ENCODE peak calls at places on chromosomes 2 and 18, in seven cellular contexts. P, Q, G, H, F, U and W are unnamed samples. For H3K27me3, the result is how much of the 10 kb centered on the place peaks cover.

GRCh38 chr2:12284487-12284886 is 432.2 kb upstream of the TRIB2 start:
- DNase-seq in P (peak), Q (no peak), G (no peak), H (no peak), F (no peak), U (no peak), W (no peak)

GRCh38 chr2:119174216-119174992 is 15.9 kb upstream of the C1QL2 start:
- DNase-seq in P (peak), Q (peak), G (no peak), H (peak), F (peak), U (peak), W (no peak)

GRCh38 chr2:70525032-70525431 is 28.6 kb downstream of the TGFA start:
- DNase-seq in P (no peak), Q (no peak), G (no peak), H (no peak), F (no peak), U (no peak), W (no peak)

GRCh38 chr2:2405780-2406179 is 74.7 kb upstream of the MYT1L start:
- DNase-seq in P (no peak), Q (no peak), G (no peak), H (no peak), F (no peak), U (no peak), W (no peak)

GRCh38 chr2:146128216-146128615 is 1608.3 kb upstream of the ZEB2 start:
- DNase-seq in P (no peak), Q (no peak), G (no peak), H (no peak), F (no peak), U (no peak), W (no peak)

GRCh38 chr2:204086167-204086566 is 149.6 kb downstream of the ICOS start:
- DNase-seq in P (no peak), Q (no peak), G (no peak), H (no peak), F (no peak), U (no peak), W (no peak)

GRCh38 chr2:88068044-88068443 is 419 bp downstream of the SMYD1 start:
- DNase-seq in P (no peak), Q (no peak), G (no peak), H (no peak), F (no peak), U (no peak), W (no peak)

GRCh38 chr2:79670198-79670597 is 157.3 kb downstream of the CTNNA2 start:
- DNase-seq in P (no peak), Q (no peak), G (no peak), H (peak), F (peak), U (no peak), W (no peak)

GRCh38 chr18:48565105-48565504 is 26.3 kb downstream of the CTIF start:
- DNase-seq in P (no peak), Q (no peak), G (no peak), H (no peak), F (no peak), U (no peak), W (no peak)

GRCh38 chr2:135091681-135092080 is 39.6 kb downstream of the RAB3GAP1 start:
- DNase-seq in P (no peak), Q (no peak), G (no peak), H (no peak), F (no peak), U (no peak), W (no peak)

GRCh38 chr2:133576714-133577113 is 8.5 kb upstream of the NCKAP5 start:
- DNase-seq in P (no peak), Q (no peak), G (no peak), H (no peak), F (no peak), U (no peak), W (no peak)

GRCh38 chr2:72036173-72036545 is 111.5 kb downstream of the CYP26B1 start:
- DNase-seq in P (no peak), Q (peak), G (no peak), H (no peak), F (no peak), U (no peak), W (no peak)

GRCh38 chr18:62751341-62751821 is 36.0 kb downstream of the PHLPP1 start:
- DNase-seq in P (peak), Q (no peak), G (no peak), H (peak), F (no peak), U (no peak), W (no peak)

GRCh38 chr2:218569038-218569431 is 396 bp downstream of the CNOT9 start:
- DNase-seq in P (peak), Q (peak), G (no peak), H (peak), F (peak), U (peak), W (no peak)

GRCh38 chr2:132721938-132722337 is 51.9 kb upstream of the LYPD1 start:
- DNase-seq in P (no peak), Q (no peak), G (no peak), H (no peak), F (no peak), U (no peak), W (no peak)

GRCh38 chr2:39913648-39914456 is 134.8 kb upstream of the THUMPD2 start:
- DNase-seq in P (peak), Q (peak), G (no peak), H (peak), F (no peak), U (no peak), W (peak)

GRCh38 chr2:208265371-208265806 is 666 bp upstream of the PIKFYVE start:
- DNase-seq in P (no peak), Q (peak), G (no peak), H (peak), F (no peak), U (peak), W (no peak)

DNA sequence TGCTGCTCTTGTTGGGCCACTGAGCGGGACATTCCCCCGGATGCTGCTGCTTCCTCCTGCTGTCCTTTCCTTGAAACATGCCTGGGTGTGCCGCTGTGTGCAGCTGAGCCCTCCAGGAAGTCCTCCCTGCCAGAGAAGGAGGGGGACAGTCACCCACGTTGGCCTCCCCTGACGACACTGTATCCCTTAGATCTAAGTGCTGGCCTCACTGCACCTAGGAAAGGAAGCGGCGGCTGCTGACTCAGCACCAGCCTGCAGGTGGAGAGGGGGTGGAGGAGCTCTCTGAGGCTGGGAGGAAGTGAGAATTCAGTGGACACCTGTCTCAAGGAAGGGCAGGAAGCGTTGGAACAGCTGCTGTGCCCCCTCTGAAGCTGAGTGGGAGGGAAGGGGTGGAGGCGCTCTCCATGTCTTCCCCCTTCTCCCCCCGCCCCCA is 239.8 kb downstream of the HAUS1 start:
- DNase-seq in P (no peak), Q (no peak), G (no peak), H (no peak), F (no peak), U (peak), W (no peak)
- H3K4me3 ChIP-seq in P (no peak), Q (no peak), G (no peak), H (no peak), F (no peak), U (no peak), W (no peak)

DNA sequence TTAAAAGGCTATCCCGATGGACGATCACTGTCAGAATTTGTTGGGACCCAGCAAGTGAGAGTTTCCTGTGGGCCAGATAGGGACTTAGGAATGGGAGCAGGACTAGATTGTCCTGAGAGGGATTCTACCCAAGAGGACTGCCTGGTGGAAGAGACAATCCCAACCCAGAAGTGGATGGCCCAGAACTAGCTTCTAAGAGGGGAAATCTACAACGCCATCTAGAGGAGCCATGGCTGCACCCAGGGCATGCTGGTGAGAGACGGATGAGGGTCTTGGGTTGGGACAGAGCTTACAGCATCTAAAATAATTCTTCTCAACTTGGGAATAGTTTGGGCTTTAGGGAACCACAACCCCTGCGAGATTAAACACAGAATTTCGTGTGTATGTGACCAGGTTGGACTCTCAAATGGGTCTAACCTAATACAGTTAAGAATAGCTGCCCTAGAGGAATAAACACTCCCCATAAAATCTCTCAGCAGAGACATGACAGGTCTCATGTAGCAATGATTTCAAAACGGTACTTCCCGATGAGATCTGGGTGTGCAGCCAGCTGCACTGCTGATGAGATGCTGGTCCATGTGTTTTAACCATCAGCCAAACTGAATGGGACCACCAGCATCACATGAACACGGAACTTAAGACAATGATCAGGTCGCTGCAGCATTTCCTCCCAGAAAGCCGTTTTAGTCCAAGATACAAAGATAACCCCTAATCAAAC is 50.8 kb downstream of the CCBE1 start:
- DNase-seq in P (peak), Q (no peak), G (no peak), H (no peak), F (no peak), U (no peak), W (no peak)
- TF ChIP-seq CTCF in P (no peak), Q (peak), G (no peak), H (peak), F (no peak), U (no peak), W (peak)

DNA sequence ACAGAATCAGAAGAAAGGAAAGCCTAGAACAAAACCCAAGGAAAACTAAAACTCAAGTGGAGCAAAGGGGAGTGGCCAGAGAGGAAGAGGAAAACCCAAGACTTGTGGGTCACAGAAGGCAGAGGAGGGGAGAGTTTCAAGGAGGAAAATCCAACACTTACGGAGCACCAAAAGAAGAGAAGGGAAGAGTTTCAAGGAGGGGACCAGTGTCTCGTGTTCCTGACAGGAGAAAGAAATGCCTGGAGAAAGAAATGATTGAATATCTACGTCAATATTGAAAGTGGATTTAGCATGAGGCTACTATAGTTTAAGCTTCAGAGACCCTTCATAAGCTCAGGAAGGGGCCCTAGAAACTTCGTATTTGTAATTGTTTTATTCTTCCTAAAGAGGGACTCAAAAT is 1.4 kb upstream of the MFSD6 start:
- DNase-seq in P (no peak), Q (no peak), G (no peak), H (no peak), F (no peak), U (no peak), W (no peak)
- H3K27me3 ChIP-seq in P (under half), Q (under half), G (under half), H (half or more), F (under half), U (under half), W (under half)

GRCh38 chr18:58493516-58494253 is 135.2 kb downstream of the ALPK2 start:
- DNase-seq in P (peak), Q (peak), G (peak), H (peak), F (no peak), U (peak), W (peak)
- H3K4me3 ChIP-seq in P (peak), Q (peak), G (peak), H (no peak), F (no peak), U (no peak), W (no peak)

DNA sequence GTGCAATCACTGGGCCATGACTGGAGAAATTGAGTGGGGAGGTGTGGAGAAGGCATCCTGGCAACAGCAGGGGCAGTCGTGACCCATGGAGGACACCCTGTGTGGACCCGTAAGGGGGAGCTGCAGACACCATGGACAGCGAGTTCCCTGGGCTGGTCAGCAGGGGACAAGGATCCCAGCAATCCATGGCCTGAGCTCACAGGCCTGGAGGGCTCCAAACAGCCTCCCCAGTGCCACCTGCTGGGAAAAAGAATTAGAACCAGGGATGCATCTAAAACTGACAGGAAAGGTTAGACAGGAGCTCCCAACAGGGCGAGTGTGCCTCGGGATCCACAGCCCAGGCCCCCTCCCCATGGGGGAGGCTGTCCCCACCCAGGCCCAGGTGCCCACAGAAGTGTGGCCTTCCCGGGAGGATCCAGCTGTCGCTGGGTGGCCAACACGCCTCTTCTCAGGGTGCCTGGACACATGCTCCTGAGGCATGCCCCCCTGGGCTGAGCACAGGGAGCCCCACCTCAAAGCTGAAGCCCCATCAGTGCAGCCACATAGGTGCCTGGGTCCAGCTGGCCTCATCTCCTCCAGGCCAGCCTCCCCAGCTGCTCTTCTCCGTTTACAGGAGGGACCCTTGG is 20.5 kb upstream of the KIF1A start:
- DNase-seq in P (peak), Q (peak), G (no peak), H (peak), F (peak), U (peak), W (no peak)
- TF ChIP-seq CTCF in P (peak), Q (peak), G (peak), H (peak), F (peak), U (peak), W (peak)

GRCh38 chr18:43622024-43622423 is 344.7 kb upstream of the SYT4 start:
- DNase-seq in P (no peak), Q (no peak), G (no peak), H (no peak), F (no peak), U (no peak), W (no peak)

GRCh38 chr18:43627833-43628370 is 350.6 kb upstream of the SYT4 start:
- DNase-seq in P (no peak), Q (no peak), G (no peak), H (no peak), F (no peak), U (no peak), W (no peak)

GRCh38 chr18:43620936-43621335 is 343.6 kb upstream of the SYT4 start:
- DNase-seq in P (peak), Q (peak), G (no peak), H (peak), F (no peak), U (no peak), W (no peak)

DNA sequence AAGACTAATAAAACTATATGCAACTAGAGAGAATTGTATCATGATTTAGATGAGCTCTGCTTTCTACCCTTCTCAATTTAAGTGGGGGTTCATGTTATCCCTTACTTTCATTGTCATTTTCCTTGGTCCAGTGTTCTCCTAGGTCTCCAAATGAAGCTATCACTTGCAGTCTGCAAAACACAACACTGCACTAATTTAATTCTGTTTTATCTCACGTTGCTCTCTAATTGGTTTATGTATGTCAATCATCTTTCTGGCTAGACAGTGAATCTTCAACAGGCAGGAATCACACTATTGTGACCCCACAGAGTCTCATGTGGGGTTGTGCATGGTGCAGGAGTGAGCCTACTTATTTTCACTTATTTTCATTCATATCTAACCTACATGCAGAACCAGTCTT is 348.3 kb upstream of the SYT4 start:
- DNase-seq in P (no peak), Q (peak), G (no peak), H (no peak), F (no peak), U (no peak), W (no peak)
- H3K27me3 ChIP-seq in P (under half), Q (under half), G (under half), H (under half), F (under half), U (under half), W (under half)

DNA sequence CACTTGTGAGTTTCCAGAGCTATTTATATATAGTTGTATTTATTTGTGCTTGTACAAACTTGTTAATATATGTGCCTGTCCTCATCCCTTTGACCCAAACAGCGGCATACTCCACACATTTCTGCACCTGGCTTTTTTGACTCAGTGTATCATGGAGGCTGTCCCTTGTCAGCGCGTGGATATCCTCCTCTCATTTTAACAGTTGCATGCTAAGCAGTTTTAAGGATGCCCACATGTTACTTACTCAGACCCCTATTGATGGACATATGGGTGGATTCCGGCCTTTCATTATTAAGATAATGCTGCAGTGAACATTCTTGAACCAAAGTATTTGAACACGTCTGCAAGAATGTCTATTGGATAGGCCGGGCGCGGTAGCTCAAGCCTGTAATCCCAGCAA is 655 bp upstream of the MREG start:
- DNase-seq in P (no peak), Q (no peak), G (no peak), H (no peak), F (no peak), U (no peak), W (no peak)
- H3K4me3 ChIP-seq in P (no peak), Q (no peak), G (peak), H (no peak), F (no peak), U (no peak), W (no peak)

GRCh38 chr2:159089543-159089942 is 121.1 kb downstream of the TANC1 start:
- DNase-seq in P (no peak), Q (no peak), G (no peak), H (no peak), F (no peak), U (no peak), W (no peak)

GRCh38 chr2:159090514-159091201 is 122.2 kb downstream of the TANC1 start:
- DNase-seq in P (no peak), Q (no peak), G (no peak), H (no peak), F (no peak), U (no peak), W (no peak)

GRCh38 chr2:159091381-159091780 is 122.9 kb downstream of the TANC1 start:
- DNase-seq in P (peak), Q (no peak), G (no peak), H (no peak), F (no peak), U (no peak), W (no peak)

GRCh38 chr2:159086874-159087273 is 118.4 kb downstream of the TANC1 start:
- DNase-seq in P (no peak), Q (no peak), G (no peak), H (no peak), F (no peak), U (no peak), W (no peak)

GRCh38 chr2:159088906-159089305 is 120.5 kb downstream of the TANC1 start:
- DNase-seq in P (no peak), Q (peak), G (no peak), H (peak), F (no peak), U (no peak), W (no peak)
- TF ChIP-seq CTCF in P (peak), Q (no peak), G (no peak), H (peak), F (no peak), U (no peak), W (no peak)

GRCh38 chr2:176171331-176172006 is 14.4 kb downstream of the HOXD3 start:
- DNase-seq in P (no peak), Q (no peak), G (no peak), H (peak), F (peak), U (no peak), W (no peak)

GRCh38 chr2:176169181-176169580 is 12.1 kb downstream of the HOXD3 start:
- DNase-seq in P (no peak), Q (no peak), G (no peak), H (no peak), F (no peak), U (no peak), W (no peak)

GRCh38 chr2:176172007-176172747 is 15.1 kb downstream of the HOXD3 start:
- DNase-seq in P (no peak), Q (no peak), G (no peak), H (peak), F (no peak), U (no peak), W (no peak)

GRCh38 chr2:176169711-176170110 is 12.6 kb downstream of the HOXD3 start:
- DNase-seq in P (no peak), Q (no peak), G (no peak), H (no peak), F (no peak), U (no peak), W (no peak)

DNA sequence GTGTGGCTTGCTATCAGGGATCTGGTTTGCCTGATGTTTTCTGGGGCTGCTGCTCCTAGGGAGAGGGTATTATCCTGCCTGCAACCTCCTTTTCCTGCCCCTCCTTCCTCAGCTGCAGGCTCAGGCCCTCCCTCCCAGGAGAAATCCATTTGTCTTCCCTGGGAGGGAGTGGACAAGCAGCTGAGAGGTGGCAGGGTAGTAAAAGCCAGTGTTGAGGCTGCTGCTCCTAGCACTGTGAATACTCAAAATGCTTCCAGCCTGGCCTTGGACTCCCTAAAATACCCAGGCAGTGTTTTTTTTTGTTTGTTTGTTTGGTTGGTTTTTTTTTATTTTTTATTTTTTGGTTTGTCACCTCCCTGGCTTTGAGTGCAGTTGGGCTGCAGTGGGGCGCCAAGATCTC is 13.5 kb downstream of the HOXD3 start:
- DNase-seq in P (no peak), Q (no peak), G (no peak), H (no peak), F (no peak), U (no peak), W (no peak)
- H3K27me3 ChIP-seq in P (under half), Q (under half), G (under half), H (half or more), F (under half), U (under half), W (under half)